ENCODE peak calls at places on chromosomes 11 and 22, in seven cellular contexts. One of them, this sample, is unnamed.

GRCh38 chr11:46117842-46118241 is 3.4 kb downstream of the PHF21A start:
- DNase-seq in endothelial cell: no peak
- DNase-seq in Calu3: no peak
- DNase-seq in AG04449: no peak
- DNase-seq in fibroblast of lung: peak; percentile 31
- DNase-seq in mammary epithelial cell: no peak
- DNase-seq in astrocyte of the spinal cord: no peak
- DNase-seq in this sample: no peak

GRCh38 chr11:103326070-103326794 is 217.0 kb downstream of the DYNC2H1 start:
- DNase-seq in endothelial cell: peak; percentile 65
- DNase-seq in astrocyte of the spinal cord: peak; percentile 82
- DNase-seq in fibroblast of lung: peak; percentile 83
- DNase-seq in mammary epithelial cell: peak; percentile 51
- DNase-seq in AG04449: peak; percentile 33
- DNase-seq in Calu3: peak; percentile 48
- DNase-seq in this sample: no peak

GRCh38 chr11:72607496-72607895 is 66.7 kb downstream of the PDE2A start:
- DNase-seq in endothelial cell: no peak
- DNase-seq in Calu3: no peak
- DNase-seq in astrocyte of the spinal cord: no peak
- DNase-seq in fibroblast of lung: no peak
- DNase-seq in mammary epithelial cell: no peak
- DNase-seq in AG04449: no peak
- DNase-seq in this sample: no peak

GRCh38 chr11:128530119-128531091 is 57.0 kb downstream of the ETS1 start:
- DNase-seq in AG04449: peak; percentile 84
- DNase-seq in astrocyte of the spinal cord: peak; percentile 93
- DNase-seq in Calu3: no peak
- DNase-seq in endothelial cell: no peak
- DNase-seq in fibroblast of lung: peak; percentile 99
- DNase-seq in mammary epithelial cell: peak; percentile 82
- DNase-seq in this sample: no peak

GRCh38 chr22:18978506-18978905 is 42.4 kb upstream of the PRODH start:
- DNase-seq in AG04449: no peak
- DNase-seq in mammary epithelial cell: no peak
- DNase-seq in Calu3: no peak
- DNase-seq in fibroblast of lung: no peak
- DNase-seq in endothelial cell: no peak
- DNase-seq in astrocyte of the spinal cord: no peak
- DNase-seq in this sample: no peak

GRCh38 chr11:113202431-113202830 is 112.0 kb upstream of the TTC12 start:
- DNase-seq in Calu3: peak; percentile 34
- DNase-seq in astrocyte of the spinal cord: no peak
- DNase-seq in endothelial cell: no peak
- DNase-seq in mammary epithelial cell: peak; percentile 72
- DNase-seq in AG04449: no peak
- DNase-seq in fibroblast of lung: no peak
- DNase-seq in this sample: no peak

GRCh38 chr22:33931406-33931805 is 11.1 kb upstream of the LARGE1 start:
- DNase-seq in mammary epithelial cell: no peak
- DNase-seq in fibroblast of lung: no peak
- DNase-seq in Calu3: no peak
- DNase-seq in endothelial cell: no peak
- DNase-seq in AG04449: no peak
- DNase-seq in astrocyte of the spinal cord: no peak
- DNase-seq in this sample: no peak

GRCh38 chr11:12066056-12066798 is 44.2 kb upstream of the MICAL2 start:
- DNase-seq in endothelial cell: no peak
- DNase-seq in mammary epithelial cell: peak; percentile 97
- DNase-seq in fibroblast of lung: peak; percentile 87
- DNase-seq in Calu3: peak; percentile 76
- DNase-seq in astrocyte of the spinal cord: peak; percentile 87
- DNase-seq in AG04449: peak; percentile 95
- DNase-seq in this sample: no peak

GRCh38 chr22:42931421-42932196 is 74.5 kb upstream of the ARFGAP3 start:
- DNase-seq in mammary epithelial cell: no peak
- DNase-seq in astrocyte of the spinal cord: no peak
- DNase-seq in endothelial cell: no peak
- DNase-seq in fibroblast of lung: no peak
- DNase-seq in Calu3: no peak
- DNase-seq in AG04449: no peak
- DNase-seq in this sample: no peak

GRCh38 chr11:133163463-133164419 is 368.6 kb downstream of the OPCML start:
- DNase-seq in endothelial cell: peak; percentile 45
- DNase-seq in fibroblast of lung: peak; percentile 45
- DNase-seq in mammary epithelial cell: peak; percentile 32
- DNase-seq in AG04449: peak; percentile 17
- DNase-seq in Calu3: peak; percentile 1
- DNase-seq in astrocyte of the spinal cord: peak; percentile 5
- DNase-seq in this sample: no peak

GRCh38 chr11:9231848-9232177 is 33.3 kb downstream of the DENND5A start:
- DNase-seq in AG04449: no peak
- DNase-seq in mammary epithelial cell: no peak
- DNase-seq in endothelial cell: no peak
- DNase-seq in Calu3: no peak
- DNase-seq in fibroblast of lung: peak; percentile 81
- DNase-seq in astrocyte of the spinal cord: peak; percentile 82
- DNase-seq in this sample: no peak

GRCh38 chr11:86091566-86091965 is 22.7 kb upstream of the PICALM start:
- DNase-seq in endothelial cell: no peak
- DNase-seq in astrocyte of the spinal cord: peak; percentile 73
- DNase-seq in fibroblast of lung: peak; percentile 32
- DNase-seq in mammary epithelial cell: peak; percentile 78
- DNase-seq in AG04449: peak; percentile 71
- DNase-seq in Calu3: no peak
- DNase-seq in this sample: no peak

GRCh38 chr22:35641494-35642120 is 6.6 kb upstream of the APOL6 start:
- DNase-seq in Calu3: no peak
- DNase-seq in mammary epithelial cell: no peak
- DNase-seq in astrocyte of the spinal cord: no peak
- DNase-seq in endothelial cell: no peak
- DNase-seq in AG04449: no peak
- DNase-seq in fibroblast of lung: no peak
- DNase-seq in this sample: peak; percentile 31

GRCh38 chr22:32020117-32020516 is 22.9 kb upstream of the SLC5A1 start:
- DNase-seq in Calu3: peak; percentile 6
- DNase-seq in fibroblast of lung: peak; percentile 66
- DNase-seq in endothelial cell: no peak
- DNase-seq in mammary epithelial cell: peak; percentile 100
- DNase-seq in AG04449: peak; percentile 33
- DNase-seq in astrocyte of the spinal cord: peak; percentile 82
- DNase-seq in this sample: no peak

GRCh38 chr11:59192446-59193020 is 20.2 kb downstream of the MPEG1 start:
- DNase-seq in fibroblast of lung: no peak
- DNase-seq in mammary epithelial cell: no peak
- DNase-seq in astrocyte of the spinal cord: no peak
- DNase-seq in AG04449: no peak
- DNase-seq in Calu3: no peak
- DNase-seq in endothelial cell: no peak
- DNase-seq in this sample: no peak

DNA sequence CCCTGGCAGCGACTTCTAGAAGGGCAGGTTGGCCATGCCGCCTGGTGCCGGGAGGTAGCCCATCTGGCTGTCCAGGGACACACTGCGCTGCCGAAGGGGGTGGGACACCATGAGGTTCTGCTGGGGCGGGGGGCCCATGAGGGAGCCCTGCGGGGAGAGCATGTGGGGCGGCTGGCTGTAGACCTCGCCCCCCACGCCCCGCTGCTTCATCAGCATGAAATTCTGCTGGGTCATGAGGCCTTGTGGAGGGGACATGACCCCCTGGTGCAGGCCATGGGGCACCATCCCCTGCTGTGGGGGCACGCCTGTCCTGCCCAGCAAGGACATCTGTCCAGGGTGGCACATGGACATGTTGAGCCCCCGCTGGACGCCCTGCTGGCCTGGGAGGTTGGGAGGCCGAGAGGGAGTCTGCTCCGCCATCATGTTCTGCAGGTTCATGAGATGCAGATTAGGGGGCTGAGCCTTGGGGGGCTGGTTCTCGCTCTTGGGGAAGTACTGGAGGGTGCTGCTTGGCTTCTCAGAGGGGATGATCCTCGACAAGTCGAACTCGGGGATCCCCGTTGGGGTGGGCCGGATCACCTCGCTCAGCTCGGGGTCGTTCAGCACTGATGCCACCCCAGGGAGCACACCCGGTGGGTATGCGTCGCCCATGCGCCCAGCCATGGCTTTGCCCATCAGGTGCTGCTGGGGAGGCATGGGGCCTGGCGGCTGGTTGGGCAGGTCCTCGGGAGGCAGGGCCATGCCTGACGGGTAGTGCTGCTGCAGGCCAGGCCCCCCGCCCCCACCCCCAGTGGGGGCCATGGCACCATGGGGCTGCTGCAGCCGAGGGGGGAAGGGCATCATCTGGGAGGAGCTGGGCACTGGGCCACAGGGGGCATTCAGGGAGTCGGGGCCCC is 15.0 kb downstream of the CXCR5 start:
- DNase-seq in AG04449: no peak
- DNase-seq in endothelial cell: no peak
- DNase-seq in astrocyte of the spinal cord: no peak
- DNase-seq in mammary epithelial cell: no peak
- DNase-seq in fibroblast of lung: no peak
- DNase-seq in Calu3: no peak
- DNase-seq in this sample: no peak
- TF ChIP-seq CTCF in AG04449: no peak
- TF ChIP-seq CTCF in endothelial cell: no peak
- TF ChIP-seq CTCF in astrocyte of the spinal cord: no peak
- TF ChIP-seq CTCF in mammary epithelial cell: no peak
- TF ChIP-seq CTCF in fibroblast of lung: no peak
- TF ChIP-seq CTCF in Calu3: no peak
- TF ChIP-seq CTCF in this sample: no peak

GRCh38 chr11:94424011-94424410 is 22.8 kb upstream of the GPR83 start:
- DNase-seq in AG04449: no peak
- DNase-seq in mammary epithelial cell: no peak
- DNase-seq in endothelial cell: no peak
- DNase-seq in Calu3: no peak
- DNase-seq in fibroblast of lung: no peak
- DNase-seq in astrocyte of the spinal cord: no peak
- DNase-seq in this sample: no peak

GRCh38 chr11:94417386-94417987 is 16.3 kb upstream of the GPR83 start:
- DNase-seq in AG04449: peak; percentile 14
- DNase-seq in mammary epithelial cell: peak; percentile 16
- DNase-seq in Calu3: no peak
- DNase-seq in astrocyte of the spinal cord: peak; percentile 63
- DNase-seq in endothelial cell: no peak
- DNase-seq in fibroblast of lung: peak; percentile 69
- DNase-seq in this sample: no peak

GRCh38 chr11:94423467-94423866 is 22.2 kb upstream of the GPR83 start:
- DNase-seq in mammary epithelial cell: no peak
- DNase-seq in fibroblast of lung: no peak
- DNase-seq in Calu3: no peak
- DNase-seq in astrocyte of the spinal cord: no peak
- DNase-seq in AG04449: no peak
- DNase-seq in endothelial cell: no peak
- DNase-seq in this sample: no peak

DNA sequence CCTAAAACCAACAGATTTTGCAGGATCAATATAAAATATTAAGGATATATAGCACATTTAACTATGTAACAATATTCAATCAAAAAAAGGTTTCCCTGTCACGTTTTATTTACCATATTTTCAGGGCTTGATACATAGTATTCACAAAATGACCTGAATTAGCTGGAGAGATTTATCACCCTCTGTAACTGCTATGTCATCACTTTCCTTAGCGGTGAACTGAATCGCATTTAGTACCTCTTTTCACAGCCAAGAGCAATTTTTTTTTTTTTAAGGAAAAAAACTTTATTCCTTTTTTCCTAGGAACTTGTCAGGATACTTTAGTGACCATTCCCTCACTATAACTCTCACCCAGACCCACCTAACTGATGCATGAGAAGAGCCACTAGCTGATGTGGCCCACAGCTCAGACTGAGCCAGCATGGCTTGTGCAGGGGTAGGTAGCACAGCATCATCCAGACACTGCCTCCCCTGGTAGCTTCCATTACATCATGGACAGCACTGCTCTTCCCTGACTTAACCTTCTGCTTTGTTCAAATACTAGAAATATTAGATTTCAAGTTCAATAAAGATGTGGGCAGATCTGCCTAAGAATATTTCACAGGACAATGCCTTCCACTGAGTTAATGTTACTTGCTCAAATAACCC is 17.0 kb upstream of the GPR83 start:
- DNase-seq in mammary epithelial cell: no peak
- DNase-seq in AG04449: no peak
- DNase-seq in endothelial cell: no peak
- DNase-seq in Calu3: no peak
- DNase-seq in fibroblast of lung: no peak
- DNase-seq in astrocyte of the spinal cord: no peak
- DNase-seq in this sample: no peak
- TF ChIP-seq CTCF in mammary epithelial cell: no peak
- TF ChIP-seq CTCF in AG04449: no peak
- TF ChIP-seq CTCF in endothelial cell: no peak
- TF ChIP-seq CTCF in Calu3: no peak
- TF ChIP-seq CTCF in fibroblast of lung: no peak
- TF ChIP-seq CTCF in astrocyte of the spinal cord: no peak
- TF ChIP-seq CTCF in this sample: no peak

DNA sequence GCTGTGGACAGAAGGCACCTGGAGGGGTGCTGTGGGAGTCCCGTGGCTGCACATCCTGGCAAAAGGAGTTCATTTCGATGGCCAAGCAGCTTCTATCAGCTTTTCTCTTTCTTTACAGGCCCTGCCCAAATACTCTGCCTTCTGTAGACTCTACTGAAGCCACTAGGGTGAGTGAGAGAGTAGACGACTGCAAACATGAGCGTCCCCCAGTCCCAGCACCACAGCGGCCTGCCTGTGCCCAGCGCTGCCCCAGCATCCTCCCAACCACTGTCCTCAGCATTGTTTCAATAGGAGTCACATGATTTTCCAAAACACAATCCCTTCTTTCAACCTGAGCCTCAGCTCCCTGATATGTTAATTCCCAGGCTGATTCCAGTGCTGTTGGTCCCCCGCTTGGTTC is 110.0 kb downstream of the KIRREL3 start:
- DNase-seq in Calu3: no peak
- DNase-seq in endothelial cell: peak; percentile 25
- DNase-seq in fibroblast of lung: no peak
- DNase-seq in mammary epithelial cell: no peak
- DNase-seq in astrocyte of the spinal cord: no peak
- DNase-seq in AG04449: no peak
- DNase-seq in this sample: no peak
- TF ChIP-seq CTCF in Calu3: no peak
- TF ChIP-seq CTCF in endothelial cell: no peak
- TF ChIP-seq CTCF in fibroblast of lung: no peak
- TF ChIP-seq CTCF in mammary epithelial cell: no peak
- TF ChIP-seq CTCF in astrocyte of the spinal cord: no peak
- TF ChIP-seq CTCF in AG04449: no peak
- TF ChIP-seq CTCF in this sample: no peak

DNA sequence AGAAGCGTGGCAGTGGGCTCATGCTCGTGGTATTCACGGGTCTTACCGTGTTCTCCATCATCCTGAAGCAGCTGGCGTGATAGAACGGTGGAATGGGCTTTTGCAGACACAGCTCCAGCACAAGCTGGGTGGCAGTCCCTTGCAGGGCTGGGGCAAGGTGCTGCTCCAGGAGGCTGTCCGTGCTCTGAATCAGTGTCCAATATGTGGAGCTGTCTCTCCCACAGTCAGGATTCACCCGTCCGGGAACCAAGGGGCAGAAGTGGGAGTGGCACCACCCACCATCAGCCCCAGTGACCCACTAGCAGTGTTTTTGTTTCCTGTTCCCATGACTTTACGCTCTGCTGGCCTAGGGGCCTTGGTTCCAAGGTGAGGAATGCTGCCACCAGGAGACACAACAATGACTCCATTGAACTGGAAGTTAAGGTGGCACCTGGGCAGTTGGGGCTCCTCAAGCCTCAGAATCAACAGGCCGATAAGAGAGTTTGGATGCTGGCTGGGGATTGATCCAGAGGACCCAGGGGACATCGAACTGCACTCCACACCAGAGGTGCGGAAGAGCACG is 16.9 kb upstream of the CD81 start:
- DNase-seq in Calu3: no peak
- DNase-seq in endothelial cell: no peak
- DNase-seq in fibroblast of lung: no peak
- DNase-seq in mammary epithelial cell: no peak
- DNase-seq in astrocyte of the spinal cord: no peak
- DNase-seq in AG04449: no peak
- DNase-seq in this sample: no peak
- TF ChIP-seq CTCF in Calu3: no peak
- TF ChIP-seq CTCF in endothelial cell: no peak
- TF ChIP-seq CTCF in fibroblast of lung: no peak
- TF ChIP-seq CTCF in mammary epithelial cell: no peak
- TF ChIP-seq CTCF in astrocyte of the spinal cord: no peak
- TF ChIP-seq CTCF in AG04449: no peak
- TF ChIP-seq CTCF in this sample: no peak

This sample was measured in mesothelial cell of epicardium.